ENCODE peak calls at places on chromosomes 13 and 19, in four cellular contexts. O is AG10803, X is NCI-H1105, P is glutamatergic neuron. R is an unnamed sample.

GRCh38 chr19:17515408-17516149 is 4.1 kb downstream of the PGLS start:
- DNase-seq in P (no peak), X (no peak), O (no peak), R (no peak)

GRCh38 chr13:106372199-106373160 is 163.0 kb downstream of the EFNB2 start:
- DNase-seq in P (no peak), O (peak; percentile 95), X (no peak), R (no peak)

GRCh38 chr13:105069106-105069505 is 1466.4 kb downstream of the EFNB2 start:
- DNase-seq in P (no peak), X (no peak), O (no peak), R (no peak)

GRCh38 chr19:44847144-44848035 is 1.3 kb downstream of the NECTIN2 start:
- DNase-seq in O (peak; percentile 50), P (peak; percentile 56), X (peak; percentile 75), R (peak; percentile 70)

GRCh38 chr19:34838753-34839431 is 65.9 kb upstream of the ZNF599 start:
- DNase-seq in P (peak; percentile 69), X (no peak), O (peak; percentile 5), R (peak; percentile 73)

GRCh38 chr19:42850981-42851717 is 28.4 kb downstream of the PSG1 start:
- DNase-seq in P (no peak), O (peak; percentile 99), X (no peak), R (peak; percentile 60)

GRCh38 chr13:98403076-98403475 is 173.8 kb downstream of the STK24 start:
- DNase-seq in P (no peak), X (no peak), O (no peak), R (no peak)

GRCh38 chr19:12727745-12728433 is 4.2 kb upstream of the TNPO2 start:
- DNase-seq in O (no peak), X (no peak), P (no peak), R (no peak)

GRCh38 chr19:40626918-40627317 is 25.7 kb downstream of the LTBP4 start:
- DNase-seq in X (no peak), P (no peak), O (no peak), R (no peak)

GRCh38 chr19:16268676-16269319 is 55.8 kb upstream of the KLF2 start:
- DNase-seq in X (no peak), P (no peak), O (no peak), R (no peak)

GRCh38 chr19:49150106-49150943 is 4.9 kb downstream of the HRC start:
- DNase-seq in X (peak; percentile 81), P (peak; percentile 94), O (peak; percentile 69), R (peak; percentile 93)

GRCh38 chr19:39130337-39131254 is 5.0 kb downstream of the PAK4 start:
- DNase-seq in P (no peak), O (no peak), X (no peak), R (no peak)

GRCh38 chr13:66974174-66974573 is 256.0 kb downstream of the PCDH9 start:
- DNase-seq in O (no peak), X (no peak), P (no peak), R (no peak)

GRCh38 chr13:38775085-38775484 is 88.2 kb downstream of the FREM2 start:
- DNase-seq in X (no peak), P (no peak), O (no peak), R (no peak)

GRCh38 chr13:33910267-33910666 is 92.3 kb downstream of the RFC3 start:
- DNase-seq in X (no peak), O (no peak), P (no peak), R (no peak)

GRCh38 chr19:1776606-1777147 is 23.4 kb downstream of the ONECUT3 start:
- DNase-seq in P (no peak), O (no peak), X (no peak), R (no peak)

GRCh38 chr13:97853550-97853949 is 99.9 kb upstream of the IPO5 start:
- DNase-seq in X (no peak), P (no peak), O (peak; percentile 15), R (no peak)

R was measured in ELF-1.